ENCODE peak calls at places on chromosomes 1 and 21, in nine cellular contexts. S is left ventricle myocardium inferior, N is nephron progenitor cell, O is neural crest cell, C is esophagus muscularis mucosa, E is heart left ventricle, I is WTC11, F is lung, L is prostate gland. Q is an unnamed sample.

GRCh38 chr1:9399510-9400424 is 107.1 kb downstream of the SPSB1 start:
- DNase-seq in S (peak), N (peak), O (no peak), C (no peak), E (peak), I (no peak), F (no peak), L (no peak), Q (no peak)

GRCh38 chr1:21350132-21350885 is 60.0 kb upstream of the ECE1 start:
- DNase-seq in S (no peak), N (no peak), O (no peak), C (no peak), E (no peak), I (no peak), F (no peak), L (no peak), Q (no peak)

GRCh38 chr1:47477595-47478080 is 39.8 kb downstream of the FOXD2 start:
- DNase-seq in S (no peak), N (no peak), O (no peak), C (no peak), E (no peak), I (no peak), F (peak), L (peak), Q (no peak)

GRCh38 chr1:66737836-66738235 is 14.4 kb upstream of the DYNLT5 start:
- DNase-seq in S (no peak), N (no peak), O (no peak), C (no peak), E (no peak), I (no peak), F (no peak), L (no peak), Q (no peak)

GRCh38 chr1:59595774-59596173 is 219.0 kb upstream of the HOOK1 start:
- DNase-seq in S (no peak), N (no peak), O (no peak), C (no peak), E (no peak), I (no peak), F (no peak), L (peak), Q (no peak)

GRCh38 chr1:53091841-53092645 is 30.0 kb downstream of the PODN start:
- DNase-seq in S (peak), N (no peak), O (no peak), C (no peak), E (peak), I (no peak), F (peak), L (peak), Q (no peak)

GRCh38 chr1:211656728-211657127 is 18.7 kb downstream of the NEK2 start:
- DNase-seq in S (no peak), N (no peak), O (no peak), C (no peak), E (no peak), I (no peak), F (no peak), L (no peak), Q (no peak)

GRCh38 chr1:216919033-216919970 is 196.1 kb upstream of the ESRRG start:
- DNase-seq in S (no peak), N (no peak), O (no peak), C (peak), E (no peak), I (no peak), F (no peak), L (no peak), Q (no peak)

GRCh38 chr1:202009326-202010031 is 908 bp upstream of the ELF3 start:
- DNase-seq in S (peak), N (peak), O (peak), C (no peak), E (peak), I (peak), F (peak), L (peak), Q (peak)

GRCh38 chr1:41513388-41513745 is 28.9 kb upstream of the EDN2 start:
- DNase-seq in S (no peak), N (peak), O (no peak), C (no peak), E (no peak), I (peak), F (no peak), L (no peak), Q (no peak)

GRCh38 chr21:28633803-28634572 is 358.7 kb downstream of the LTN1 start:
- DNase-seq in S (peak), N (no peak), O (no peak), C (no peak), E (peak), I (no peak), F (no peak), L (no peak), Q (no peak)

GRCh38 chr1:63848764-63849548 is 75.1 kb downstream of the ROR1 start:
- DNase-seq in S (no peak), N (no peak), O (no peak), C (no peak), E (no peak), I (no peak), F (no peak), L (no peak), Q (no peak)

GRCh38 chr1:113966013-113966412 is 13.3 kb upstream of the OLFML3 start:
- DNase-seq in S (no peak), N (no peak), O (no peak), C (no peak), E (no peak), I (no peak), F (no peak), L (no peak), Q (no peak)

GRCh38 chr1:244341455-244342450 is 110.0 kb downstream of the ADSS2 start:
- DNase-seq in S (no peak), N (no peak), O (no peak), C (no peak), E (no peak), I (peak), F (peak), L (peak), Q (no peak)

GRCh38 chr21:44455524-44456206 is 355 bp downstream of the LRRC3 start:
- DNase-seq in S (peak), N (peak), O (peak), C (no peak), E (peak), I (peak), F (peak), L (peak), Q (no peak)

GRCh38 chr1:65420590-65421340 is at the start of the genes LEPR and LEPROT:
- DNase-seq in S (no peak), N (no peak), O (no peak), C (no peak), E (no peak), I (no peak), F (no peak), L (no peak), Q (no peak)

GRCh38 chr1:85398391-85399064 is 66.4 kb downstream of the DDAH1 start:
- DNase-seq in S (no peak), N (no peak), O (no peak), C (no peak), E (no peak), I (no peak), F (no peak), L (no peak), Q (no peak)
- TF ChIP-seq CTCF in S (peak), N (no peak), O (peak), C (peak), E (peak), I (no peak), F (no peak), L (no peak), Q (no peak)

GRCh38 chr1:73100216-73100615 is 817.9 kb upstream of the NEGR1 start:
- DNase-seq in S (no peak), N (no peak), O (no peak), C (no peak), E (no peak), I (no peak), F (no peak), L (no peak), Q (no peak)
- TF ChIP-seq CTCF in S (no peak), N (no peak), O (no peak), C (no peak), E (no peak), I (no peak), F (no peak), L (no peak), Q (no peak)

GRCh38 chr1:89525169-89525855 is 683 bp downstream of the LRRC8B start:
- DNase-seq in S (peak), N (peak), O (peak), C (no peak), E (peak), I (peak), F (peak), L (peak), Q (peak)
- TF ChIP-seq CTCF in S (no peak), N (no peak), O (peak), C (no peak), E (no peak), I (no peak), F (no peak), L (no peak), Q (no peak)

DNA sequence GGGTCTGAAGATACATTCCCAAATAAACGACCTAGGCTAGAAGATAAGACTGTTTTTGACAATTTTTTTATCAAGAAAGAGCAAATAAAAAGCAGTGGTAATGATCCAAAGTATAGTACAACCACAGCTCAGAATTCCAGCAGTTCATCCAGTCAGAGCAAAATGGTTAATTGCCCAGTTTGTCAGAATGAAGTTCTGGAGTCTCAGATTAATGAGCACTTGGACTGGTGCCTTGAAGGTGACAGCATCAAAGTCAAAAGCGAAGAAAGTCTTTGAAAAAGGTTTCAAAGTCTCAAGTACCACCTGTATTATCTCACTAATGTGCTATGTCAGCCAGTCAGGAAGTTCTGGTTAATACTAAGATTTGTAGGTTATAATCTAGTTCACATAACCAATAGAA is 15.0 kb downstream of the SPRTN start:
- DNase-seq in S (no peak), N (no peak), O (no peak), C (no peak), E (no peak), I (no peak), F (no peak), L (no peak), Q (no peak)
- TF ChIP-seq CTCF in S (no peak), N (no peak), O (no peak), C (no peak), E (no peak), I (no peak), F (no peak), L (no peak), Q (no peak)

GRCh38 chr1:16913866-16914662 is 7.7 kb upstream of the CROCC start:
- DNase-seq in S (peak), N (peak), O (peak), C (peak), E (peak), I (peak), F (peak), L (peak), Q (peak)
- TF ChIP-seq CTCF in S (no peak), N (no peak), O (no peak), C (no peak), E (no peak), I (no peak), F (peak), L (peak), Q (no peak)

DNA sequence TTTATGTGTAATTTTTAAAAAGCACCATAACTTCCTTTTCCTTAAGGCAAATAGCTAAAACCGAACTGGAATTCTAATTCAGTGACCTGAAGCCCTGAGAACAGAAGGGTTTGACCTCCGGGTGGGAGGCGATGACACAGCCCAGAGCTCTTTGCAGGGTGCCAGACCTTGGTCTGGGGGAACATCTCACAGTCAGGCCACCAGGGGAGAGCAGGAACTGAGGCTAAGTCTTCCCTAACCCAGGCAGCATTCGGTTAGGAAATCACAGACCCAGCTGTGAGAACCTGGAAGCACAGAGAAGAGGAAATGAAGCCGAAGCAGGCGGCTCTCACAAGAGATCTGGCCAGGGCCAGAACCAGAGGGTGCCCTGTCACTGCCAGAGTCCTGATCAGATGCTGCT is 444.8 kb downstream of the TTLL7 start:
- DNase-seq in S (peak), N (peak), O (peak), C (no peak), E (no peak), I (peak), F (no peak), L (no peak), Q (no peak)
- TF ChIP-seq CTCF in S (no peak), N (no peak), O (no peak), C (no peak), E (no peak), I (no peak), F (no peak), L (no peak), Q (no peak)

GRCh38 chr1:101237229-101237837 is 514 bp downstream of the S1PR1 start:
- DNase-seq in S (no peak), N (peak), O (no peak), C (no peak), E (no peak), I (no peak), F (no peak), L (no peak), Q (no peak)
- TF ChIP-seq CTCF in S (no peak), N (no peak), O (no peak), C (no peak), E (no peak), I (no peak), F (no peak), L (no peak), Q (no peak)

Q was measured in mesothelial cell of epicardium.